ENCODE peak calls at places on chromosomes 12 and 14, in seven cellular contexts. V, F, T, Y, O, W and K are unnamed samples.

GRCh38 chr12:1373887-1374286 is 220.5 kb downstream of the FBXL14 start:
- DNase-seq in V (no peak), F (no peak), T (no peak), Y (peak), O (no peak), W (no peak), K (no peak)

GRCh38 chr12:47068539-47068938 is 10.9 kb upstream of the PCED1B start:
- DNase-seq in V (no peak), F (no peak), T (no peak), Y (no peak), O (no peak), W (no peak), K (no peak)

GRCh38 chr12:27820564-27820963 is 40.5 kb upstream of the MANSC4 start:
- DNase-seq in V (no peak), F (no peak), T (no peak), Y (no peak), O (no peak), W (no peak), K (no peak)

GRCh38 chr14:105433161-105433605 is 13.6 kb downstream of the MTA1 start:
- DNase-seq in V (no peak), F (no peak), T (peak), Y (no peak), O (no peak), W (no peak), K (no peak)

GRCh38 chr14:54127526-54127925 is 170.9 kb upstream of the BMP4 start:
- DNase-seq in V (no peak), F (no peak), T (no peak), Y (peak), O (no peak), W (no peak), K (no peak)

GRCh38 chr14:76844223-76844622 is 18.0 kb downstream of the LRRC74A start:
- DNase-seq in V (no peak), F (peak), T (peak), Y (peak), O (peak), W (peak), K (peak)

GRCh38 chr14:32252030-32252670 is 49.1 kb upstream of the RNU6-8 start:
- DNase-seq in V (no peak), F (peak), T (no peak), Y (peak), O (peak), W (peak), K (no peak)

GRCh38 chr12:53750812-53751335 is 905 bp downstream of the CISTR start:
- DNase-seq in V (no peak), F (peak), T (peak), Y (peak), O (peak), W (no peak), K (no peak)

GRCh38 chr14:31229638-31230229 is 22.1 kb upstream of the HECTD1 start:
- DNase-seq in V (peak), F (peak), T (peak), Y (peak), O (peak), W (peak), K (peak)

GRCh38 chr12:18700254-18700653 is 37.6 kb downstream of the PLCZ1 start:
- DNase-seq in V (no peak), F (no peak), T (peak), Y (peak), O (peak), W (no peak), K (no peak)

GRCh38 chr14:56549721-56550120 is 29.9 kb upstream of the TMEM260 start:
- DNase-seq in V (no peak), F (no peak), T (no peak), Y (no peak), O (no peak), W (no peak), K (no peak)

GRCh38 chr14:101072945-101073597 is 169.5 kb upstream of the RTL1 start:
- DNase-seq in V (peak), F (peak), T (peak), Y (peak), O (peak), W (peak), K (peak)

GRCh38 chr12:54125950-54126695 is 62.7 kb downstream of the SMUG1 start:
- DNase-seq in V (no peak), F (peak), T (peak), Y (no peak), O (no peak), W (peak), K (no peak)

GRCh38 chr14:76203086-76204001 is 51.6 kb downstream of the GPATCH2L start:
- DNase-seq in V (no peak), F (no peak), T (peak), Y (peak), O (no peak), W (no peak), K (no peak)

GRCh38 chr12:124059752-124060151 is 86.7 kb downstream of the ZNF664 start:
- DNase-seq in V (no peak), F (no peak), T (no peak), Y (no peak), O (no peak), W (no peak), K (no peak)

GRCh38 chr12:83827860-83828259 is 1084.7 kb downstream of the SLC6A15 start:
- DNase-seq in V (no peak), F (no peak), T (no peak), Y (no peak), O (no peak), W (no peak), K (no peak)

GRCh38 chr14:59829941-59830734 is 40.4 kb downstream of the RTN1 start:
- DNase-seq in V (no peak), F (no peak), T (no peak), Y (no peak), O (no peak), W (no peak), K (no peak)

GRCh38 chr12:93790472-93791152 is 113.4 kb downstream of the CRADD start:
- DNase-seq in V (no peak), F (no peak), T (no peak), Y (peak), O (no peak), W (no peak), K (no peak)

GRCh38 chr12:114407566-114408411 is 1.8 kb upstream of the TBX5 start:
- DNase-seq in V (no peak), F (no peak), T (no peak), Y (peak), O (no peak), W (no peak), K (no peak)

GRCh38 chr12:82524636-82525035 is 162.1 kb upstream of the TMTC2 start:
- DNase-seq in V (no peak), F (no peak), T (no peak), Y (no peak), O (no peak), W (no peak), K (no peak)

GRCh38 chr14:104891664-104892500 is 26.8 kb downstream of the CEP170B start:
- DNase-seq in V (peak), F (peak), T (no peak), Y (no peak), O (no peak), W (no peak), K (peak)

GRCh38 chr14:74577247-74577947 is 34.6 kb downstream of the LTBP2 start:
- DNase-seq in V (peak), F (peak), T (peak), Y (peak), O (no peak), W (no peak), K (peak)

GRCh38 chr14:22791302-22791701 is 23.9 kb downstream of the SLC7A7 start:
- DNase-seq in V (no peak), F (no peak), T (no peak), Y (peak), O (peak), W (no peak), K (no peak)

GRCh38 chr12:122067966-122068365 is 10.6 kb upstream of the MLXIP start:
- DNase-seq in V (no peak), F (peak), T (peak), Y (peak), O (no peak), W (peak), K (peak)

GRCh38 chr12:105676694-105677093 is 346.2 kb downstream of the C12orf75 start:
- DNase-seq in V (no peak), F (peak), T (no peak), Y (no peak), O (peak), W (peak), K (no peak)

GRCh38 chr12:115898670-115899069 is 378.8 kb downstream of the MED13L start:
- DNase-seq in V (no peak), F (no peak), T (no peak), Y (no peak), O (no peak), W (no peak), K (no peak)

DNA sequence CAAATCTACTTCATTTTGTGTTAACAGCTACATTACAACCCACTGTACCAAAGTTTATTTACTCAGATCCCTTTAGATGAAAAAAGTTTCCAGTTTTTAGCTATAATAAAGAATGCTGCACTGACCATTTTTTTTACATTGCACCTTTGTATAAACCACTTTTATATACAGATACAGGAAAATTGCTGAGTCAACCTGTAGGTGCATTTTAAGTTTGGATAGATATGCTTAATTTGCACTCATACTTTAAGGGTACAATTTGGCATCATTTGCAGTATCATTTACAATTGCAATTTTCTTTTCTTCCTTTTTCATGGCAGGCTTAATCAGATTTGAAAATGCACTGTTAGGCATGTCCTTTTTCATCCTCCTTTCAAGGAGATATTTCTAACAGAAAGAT is 257.8 kb upstream of the LMO3 start:
- DNase-seq in V (no peak), F (no peak), T (no peak), Y (no peak), O (no peak), W (no peak), K (no peak)
- H3K4me3 ChIP-seq in V (no peak), F (no peak), T (no peak), Y (no peak), O (no peak), W (no peak), K (no peak)

DNA sequence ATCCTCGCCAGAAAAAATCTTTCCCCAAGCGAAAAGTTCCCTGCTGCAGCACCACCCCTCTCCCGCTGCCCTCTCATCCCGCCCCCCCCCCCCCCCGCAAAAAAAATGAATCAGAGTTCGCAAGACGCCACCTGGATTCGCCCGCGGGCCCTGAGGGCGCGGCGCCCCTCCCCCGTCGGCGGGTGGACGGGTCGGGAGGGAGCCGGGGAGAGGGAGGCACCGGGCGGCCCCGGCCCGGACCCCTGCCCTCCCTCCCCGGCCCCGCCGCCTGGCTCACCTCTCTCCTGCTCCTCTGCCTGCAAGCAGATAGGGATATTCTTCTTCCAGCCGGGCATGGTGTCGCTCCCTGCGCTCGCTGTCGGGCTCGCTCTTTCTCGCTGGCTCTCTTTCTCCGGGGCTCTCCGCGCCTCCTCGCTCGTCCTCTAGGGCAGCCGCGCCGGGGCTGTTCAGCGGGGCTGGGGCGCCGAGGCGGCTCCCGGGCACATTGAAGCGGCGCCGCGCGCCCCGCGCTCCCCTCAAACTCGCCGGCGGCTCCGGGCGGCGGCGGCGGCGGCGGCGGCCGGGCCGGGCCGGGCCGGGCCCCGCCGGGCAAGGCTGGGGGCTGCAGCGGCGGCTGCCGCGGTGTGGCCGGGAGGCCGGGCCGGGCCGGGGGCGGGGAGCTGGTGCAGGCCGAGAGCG is 200.2 kb upstream of the CAND1 start:
- DNase-seq in V (peak), F (peak), T (peak), Y (peak), O (no peak), W (peak), K (peak)
- TF ChIP-seq POLR2A in V (no peak), F (peak), T (no peak), Y (no peak), O (no peak), W (no peak), K (no peak)

DNA sequence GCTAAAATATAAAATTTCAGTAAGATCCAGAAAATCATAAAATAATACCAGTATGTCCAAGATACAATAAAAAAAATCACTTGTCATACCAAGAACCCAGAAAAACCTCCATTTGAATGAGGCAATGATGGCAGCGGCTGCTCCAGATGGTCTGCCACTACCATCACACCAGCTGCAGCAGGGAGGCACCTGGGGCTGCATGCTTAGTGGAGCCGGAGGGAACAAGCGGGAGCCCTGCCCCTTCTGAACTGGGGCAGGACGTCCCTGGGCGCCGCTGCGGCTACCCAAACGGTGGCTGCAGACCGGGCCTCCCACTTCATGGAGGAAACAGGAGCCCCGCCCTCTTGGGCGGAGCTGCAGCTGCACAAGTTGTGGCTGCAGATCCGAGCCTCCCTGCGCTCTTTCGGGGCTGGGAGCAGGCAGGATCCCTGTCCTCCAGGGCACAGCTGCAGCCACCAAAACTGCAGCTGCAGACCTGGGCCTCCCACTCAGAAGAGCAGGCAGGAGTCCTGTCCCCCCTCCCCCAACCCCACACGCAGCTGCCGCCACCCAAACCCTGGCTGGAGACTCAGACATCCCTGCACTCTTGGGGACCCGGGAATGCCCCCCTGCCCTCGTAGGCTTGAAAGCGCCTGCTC is 36.1 kb upstream of the OR5AU1 start:
- DNase-seq in V (peak), F (peak), T (peak), Y (no peak), O (peak), W (peak), K (peak)
- H3K4me3 ChIP-seq in V (peak), F (no peak), T (peak), Y (peak), O (peak), W (peak), K (peak)

GRCh38 chr12:125185740-125186470 is 120.7 kb downstream of the AACS start:
- DNase-seq in V (peak), F (peak), T (peak), Y (peak), O (peak), W (peak), K (peak)
- TF ChIP-seq POLR2A in V (no peak), F (no peak), T (no peak), Y (no peak), O (no peak), W (no peak), K (no peak)

GRCh38 chr12:6925239-6925542 is 2.6 kb upstream of the ATN1 start:
- DNase-seq in V (no peak), F (no peak), T (no peak), Y (no peak), O (no peak), W (no peak), K (no peak)

GRCh38 chr12:6921539-6921938 is 6.2 kb upstream of the ATN1 start:
- DNase-seq in V (no peak), F (no peak), T (no peak), Y (no peak), O (no peak), W (no peak), K (no peak)

GRCh38 chr12:6923851-6924250 is 3.9 kb upstream of the ATN1 start:
- DNase-seq in V (peak), F (peak), T (peak), Y (no peak), O (no peak), W (no peak), K (no peak)

GRCh38 chr12:6921996-6922935 is 5.5 kb upstream of the ATN1 start:
- DNase-seq in V (no peak), F (no peak), T (no peak), Y (no peak), O (no peak), W (no peak), K (no peak)

DNA sequence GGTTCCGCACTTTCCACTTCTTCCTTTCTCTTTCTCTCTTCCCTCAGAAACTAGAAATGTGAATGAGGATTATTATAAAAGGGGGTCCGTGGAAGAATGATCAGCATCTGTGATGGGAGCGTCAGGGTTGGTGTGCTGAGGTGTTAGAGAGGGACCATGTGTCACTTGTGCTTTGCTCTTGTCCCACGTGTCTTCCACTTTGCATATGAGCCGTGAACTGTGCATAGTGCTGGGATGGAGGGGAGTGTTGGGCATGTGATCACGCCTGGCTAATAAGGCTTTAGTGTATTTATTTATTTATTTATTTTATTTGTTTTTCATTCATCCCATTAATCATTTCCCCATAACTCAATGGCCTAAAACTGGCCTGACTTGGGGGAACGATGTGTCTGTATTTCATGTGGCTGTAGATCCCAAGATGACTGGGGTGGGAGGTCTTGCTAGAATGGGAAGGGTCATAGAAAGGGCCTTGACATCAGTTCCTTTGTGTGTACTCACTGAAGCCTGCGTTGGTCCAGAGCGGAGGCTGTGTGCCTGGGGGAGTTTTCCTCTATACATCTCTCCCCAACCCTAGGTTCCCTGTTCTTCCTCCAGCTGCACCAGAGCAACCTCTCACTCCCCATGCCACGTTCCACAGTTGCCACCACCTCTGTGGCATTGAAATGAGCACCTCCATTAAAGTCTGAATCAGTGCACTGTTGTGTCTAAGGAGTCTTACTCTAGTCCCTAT is 4.6 kb upstream of the ATN1 start:
- DNase-seq in V (no peak), F (no peak), T (no peak), Y (no peak), O (no peak), W (no peak), K (no peak)
- H3K4me3 ChIP-seq in V (no peak), F (no peak), T (no peak), Y (no peak), O (no peak), W (no peak), K (no peak)

GRCh38 chr12:90987101-90987500 is 17.7 kb downstream of the EPYC start:
- DNase-seq in V (no peak), F (no peak), T (no peak), Y (no peak), O (no peak), W (no peak), K (no peak)
- TF ChIP-seq POLR2A in V (no peak), F (no peak), T (no peak), Y (no peak), O (no peak), W (no peak), K (no peak)